ENCODE peak calls at places on chromosomes 6 and 20, in five cellular contexts. Z is GM12878, V is ovary, C is testis, P is tibial nerve. L is an unnamed sample.

GRCh38 chr20:10381477-10381876 is 52.5 kb downstream of the MKKS start:
- DNase-seq in Z (no peak), P (no peak), C (no peak), V (no peak), L (no peak)

GRCh38 chr20:24632581-24632980 is 163.2 kb downstream of the SYNDIG1 start:
- DNase-seq in Z (no peak), P (no peak), V (no peak), C (no peak), L (no peak)

GRCh38 chr6:6379573-6379972 is 59.1 kb upstream of the F13A1 start:
- DNase-seq in V (no peak), C (no peak), P (no peak), Z (peak; percentile 24), L (no peak)

GRCh38 chr6:91482498-91482897 is 895.6 kb upstream of the MAP3K7 start:
- DNase-seq in Z (peak; percentile 64), C (no peak), V (no peak), P (no peak), L (no peak)

GRCh38 chr6:105790635-105791034 is 295.5 kb upstream of the PRDM1 start:
- DNase-seq in V (no peak), C (no peak), Z (no peak), P (no peak), L (no peak)

GRCh38 chr6:71706523-71706922 is 179.8 kb upstream of the RIMS1 start:
- DNase-seq in V (no peak), C (no peak), P (no peak), Z (no peak), L (no peak)

GRCh38 chr20:7399575-7399974 is 540.7 kb downstream of the HAO1 start:
- DNase-seq in Z (no peak), C (no peak), V (no peak), P (no peak), L (no peak)

GRCh38 chr20:21365771-21366170 is 31.6 kb downstream of the NKX2-4 start:
- DNase-seq in Z (no peak), P (no peak), V (no peak), C (no peak), L (no peak)

GRCh38 chr6:145929037-145929633 is 35.0 kb downstream of the SHPRH start:
- DNase-seq in V (no peak), P (peak; percentile 18), Z (no peak), C (no peak), L (no peak)

GRCh38 chr20:7806831-7807230 is 133.4 kb downstream of the HAO1 start:
- DNase-seq in P (no peak), C (no peak), Z (no peak), V (no peak), L (no peak)

GRCh38 chr6:72864236-72864635 is 242.4 kb downstream of the KCNQ5 start:
- DNase-seq in P (no peak), C (no peak), Z (no peak), V (no peak), L (no peak)

GRCh38 chr6:47967843-47968242 is 143.2 kb downstream of the PTCHD4 start:
- DNase-seq in P (no peak), C (no peak), V (no peak), Z (no peak), L (no peak)

GRCh38 chr6:30091577-30092381 is 16.2 kb upstream of the RNF39 start:
- DNase-seq in Z (no peak), C (peak; percentile 74), P (no peak), V (no peak), L (no peak)

GRCh38 chr6:93468291-93468690 is 48.9 kb upstream of the EPHA7 start:
- DNase-seq in C (no peak), P (no peak), Z (no peak), V (no peak), L (no peak)

GRCh38 chr20:7248392-7248992 is 481.0 kb downstream of the BMP2 start:
- DNase-seq in P (peak; percentile 11), V (no peak), C (no peak), Z (no peak), L (no peak)

GRCh38 chr20:61725145-61725544 is 340.5 kb downstream of the TAF4 start:
- DNase-seq in V (no peak), P (no peak), Z (no peak), C (no peak), L (no peak)

GRCh38 chr20:6051505-6051904 is 2.4 kb downstream of the LRRN4 start:
- DNase-seq in V (no peak), P (no peak), C (no peak), Z (no peak), L (no peak)

GRCh38 chr6:30646450-30647038 is 389 bp upstream of the C6orf136 start:
- DNase-seq in V (no peak), Z (no peak), C (peak; percentile 94), P (peak; percentile 78), L (no peak)

GRCh38 chr6:146887447-146888077 is 288.8 kb downstream of the ADGB start:
- DNase-seq in P (no peak), V (no peak), Z (no peak), C (no peak), L (no peak)

GRCh38 chr6:77511860-77512259 is 48.6 kb upstream of the HTR1B start:
- DNase-seq in C (no peak), Z (no peak), V (no peak), P (no peak), L (no peak)

GRCh38 chr6:17057322-17057721 is 44.5 kb upstream of the STMND1 start:
- DNase-seq in V (no peak), C (no peak), Z (no peak), P (no peak), L (no peak)

GRCh38 chr6:79878142-79878748 is 69.1 kb downstream of the ELOVL4 start:
- DNase-seq in Z (no peak), V (no peak), C (peak; percentile 78), P (no peak), L (no peak)

GRCh38 chr6:53302678-53303360 is 45.9 kb downstream of the ELOVL5 start:
- DNase-seq in C (no peak), P (no peak), V (no peak), Z (no peak), L (no peak)

GRCh38 chr6:110430236-110430635 is 14.9 kb upstream of the DDO start:
- DNase-seq in P (no peak), C (no peak), V (no peak), Z (no peak), L (no peak)

GRCh38 chr20:20450461-20451027 is 82.6 kb downstream of the INSM1 start:
- DNase-seq in V (no peak), P (no peak), Z (no peak), C (no peak), L (no peak)

GRCh38 chr6:17331238-17331637 is 50.1 kb downstream of the RBM24 start:
- DNase-seq in P (no peak), V (no peak), Z (no peak), C (no peak), L (no peak)

GRCh38 chr6:108200186-108200585 is 34.4 kb downstream of the NR2E1 start:
- DNase-seq in Z (no peak), V (no peak), P (no peak), C (no peak), L (no peak)

GRCh38 chr6:1611572-1612385 is 2.1 kb downstream of the FOXC1 start:
- DNase-seq in P (no peak), V (no peak), C (no peak), Z (no peak), L (no peak)

GRCh38 chr20:52193886-52194545 is 2.4 kb upstream of the ZFP64 start:
- DNase-seq in V (no peak), P (no peak), C (no peak), Z (no peak), L (no peak)

GRCh38 chr20:58436868-58437645 is 48.0 kb downstream of the VAPB start:
- DNase-seq in C (no peak), P (no peak), V (no peak), Z (no peak), L (no peak)

GRCh38 chr6:132817554-132818403 is 3.4 kb downstream of the RPS12 start:
- DNase-seq in V (no peak), Z (no peak), P (no peak), C (no peak), L (no peak)

GRCh38 chr6:132820629-132821381 is 6.4 kb downstream of the RPS12 start:
- DNase-seq in V (no peak), P (no peak), C (no peak), Z (no peak), L (no peak)

GRCh38 chr6:132816665-132817064 is 2.3 kb downstream of the RPS12 start:
- DNase-seq in C (no peak), P (no peak), Z (no peak), V (no peak), L (no peak)

GRCh38 chr6:132819405-132820145 is 5.2 kb downstream of the RPS12 start:
- DNase-seq in V (no peak), P (no peak), C (no peak), Z (no peak), L (no peak)

GRCh38 chr6:132818404-132819359 is 4.3 kb downstream of the RPS12 start:
- DNase-seq in Z (no peak), P (no peak), C (no peak), V (no peak), L (no peak)
- TF ChIP-seq POLR2A in Z (no peak), P (no peak), C (no peak), V (no peak), L (no peak)

DNA sequence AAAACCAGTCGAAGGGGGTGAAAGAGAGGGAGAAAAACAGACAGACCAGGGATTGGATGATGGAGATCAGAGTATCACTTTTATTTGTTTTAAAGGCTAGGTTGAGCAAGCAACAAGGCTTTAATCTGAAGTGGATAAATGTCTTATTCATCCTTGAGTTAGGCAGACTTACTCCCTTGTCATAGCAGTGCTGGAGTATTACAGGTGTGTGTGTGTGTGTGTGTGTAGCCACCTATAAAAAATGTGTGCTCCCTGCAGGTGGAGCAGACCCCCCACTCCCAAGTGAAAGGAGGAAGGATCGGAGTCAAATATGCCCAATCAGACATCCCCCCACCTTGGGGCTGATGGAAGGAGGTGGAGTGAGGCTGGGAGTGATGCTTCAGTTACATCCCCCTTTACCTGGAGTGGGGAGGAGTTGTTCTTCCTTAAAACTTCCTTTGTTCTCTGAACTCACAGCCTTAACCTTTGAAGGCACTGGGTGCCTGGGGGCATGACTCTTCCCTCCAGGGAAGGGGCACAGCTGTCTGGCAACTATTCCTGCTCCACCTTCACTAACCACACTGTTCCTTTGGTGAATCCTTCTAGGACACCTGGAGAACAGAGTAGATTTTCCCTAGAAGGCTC is 27.3 kb downstream of the PTK7 start:
- DNase-seq in P (no peak), C (no peak), Z (no peak), V (no peak), L (no peak)
- H3K27ac ChIP-seq in P (no peak overlapping the region), C (no peak overlapping the region), Z (no peak overlapping the region), V (no peak overlapping the region), L (no peak overlapping the region)

GRCh38 chr6:49646130-49646824 is 9.6 kb upstream of the RHAG start:
- DNase-seq in P (no peak), Z (no peak), C (no peak), V (no peak), L (no peak)
- H3K4me1 ChIP-seq in P (no peaks in the 10 kb centered on the region), Z (no peaks in the 10 kb centered on the region), C (no peaks in the 10 kb centered on the region), V (no peaks in the 10 kb centered on the region), L (no peaks in the 10 kb centered on the region)

GRCh38 chr6:134196568-134197301 is 121.2 kb downstream of the SGK1 start:
- DNase-seq in Z (no peak), C (no peak), P (no peak), V (no peak), L (no peak)

GRCh38 chr6:134198093-134198492 is 119.8 kb downstream of the SGK1 start:
- DNase-seq in V (no peak), P (no peak), C (no peak), Z (no peak), L (no peak)

GRCh38 chr6:134193536-134194521 is 124.1 kb downstream of the SGK1 start:
- DNase-seq in P (no peak), C (no peak), Z (no peak), V (no peak), L (no peak)

GRCh38 chr6:134195985-134196384 is 121.9 kb downstream of the SGK1 start:
- DNase-seq in C (no peak), P (no peak), V (no peak), Z (no peak), L (no peak)

GRCh38 chr6:134195164-134195906 is 122.6 kb downstream of the SGK1 start:
- DNase-seq in P (no peak), V (no peak), Z (no peak), C (no peak), L (no peak)
- TF ChIP-seq POLR2A in P (no peak), V (no peak), Z (no peak), C (no peak), L (no peak)